ENCODE peak calls at places on chromosome 20, in eight cellular contexts. I is astrocyte, Z is mesendoderm, M is fibroblast of lung, A is DND-41, H is GM23248, K is HCT116, L is A549. D is an unnamed sample.
A peak's percentile ranks its signal among the peaks of the same experiment; 100 is the strongest.

GRCh38 chr20:43781215-43781614 is 54.4 kb upstream of the GTSF1L start:
- DNase-seq in Z (no peak), I (no peak), M (no peak), A (peak; percentile 35), K (no peak), L (no peak), H (no peak), D (no peak)

GRCh38 chr20:35398660-35399144 is 13.1 kb downstream of the UQCC1 start:
- DNase-seq in A (no peak), H (peak; percentile 27), K (no peak), Z (no peak), M (peak; percentile 62), I (peak; percentile 42), L (no peak), D (no peak)

GRCh38 chr20:61517419-61517818 is 265.4 kb downstream of the CDH4 start:
- DNase-seq in K (no peak), I (no peak), M (no peak), L (no peak), H (no peak), A (no peak), Z (no peak), D (no peak)

GRCh38 chr20:25014816-25015215 is 22.3 kb upstream of the APMAP start:
- DNase-seq in L (no peak), H (no peak), I (no peak), A (no peak), M (no peak), Z (no peak), K (no peak), D (peak; percentile 93)

GRCh38 chr20:46213946-46214830 is 94.1 kb downstream of the CDH22 start:
- DNase-seq in M (no peak), L (no peak), Z (no peak), K (no peak), A (no peak), H (no peak), I (no peak), D (no peak)

GRCh38 chr20:2871111-2871465 is 2.2 kb upstream of the PTPRA start:
- DNase-seq in L (no peak), M (peak; percentile 41), H (peak; percentile 50), A (no peak), K (no peak), Z (no peak), I (no peak), D (no peak)

GRCh38 chr20:31824554-31825313 is 5.6 kb downstream of the MYLK2 start:
- DNase-seq in A (no peak), L (no peak), Z (no peak), K (no peak), H (no peak), M (no peak), I (no peak), D (no peak)

GRCh38 chr20:41984031-41984430 is 365.9 kb upstream of the CHD6 start:
- DNase-seq in H (no peak), K (no peak), M (no peak), L (no peak), A (no peak), Z (no peak), I (no peak), D (peak; percentile 57)

DNA sequence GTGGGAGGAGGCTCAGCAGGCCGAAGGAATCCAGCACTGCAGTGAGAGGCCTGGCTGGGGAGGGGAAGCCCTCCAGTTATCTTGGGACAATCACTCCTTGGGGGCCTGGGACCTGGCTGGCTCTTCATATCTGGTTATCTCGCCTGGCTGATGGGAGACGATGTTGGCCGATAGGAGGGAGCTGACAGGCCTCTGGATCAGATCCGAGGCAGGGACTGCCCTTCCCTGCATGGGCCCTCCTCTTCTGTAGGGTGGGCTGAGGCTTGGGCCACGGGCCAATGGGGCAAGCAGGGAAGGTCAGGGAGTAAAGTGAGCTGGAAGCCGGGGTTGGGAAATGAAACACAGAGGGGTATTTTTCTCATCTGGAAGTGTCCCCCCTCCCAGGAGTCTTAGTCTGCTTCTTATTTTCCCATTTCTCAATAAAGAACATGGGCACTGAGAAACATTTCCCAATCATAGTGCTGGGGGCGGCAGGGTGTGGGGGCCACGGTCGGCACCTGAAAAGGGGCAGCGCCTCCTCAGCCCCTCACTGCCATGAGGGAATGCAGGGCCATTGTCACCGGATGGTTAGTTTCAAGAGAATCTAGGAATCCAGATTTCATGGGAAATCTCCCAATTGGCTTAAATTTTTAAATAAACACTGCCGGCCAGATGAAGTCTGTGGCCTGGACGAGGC is 25.3 kb downstream of the MANBAL start:
- DNase-seq in K (no peak), Z (peak; percentile 95), A (no peak), H (peak; percentile 13), L (no peak), I (no peak), M (peak; percentile 70), D (no peak)
- H3K4me2 ChIP-seq in K (no peak overlapping the region), Z (no peak overlapping the region), A (no peak overlapping the region), H (peak overlapping the region; percentile 33), L (no peak overlapping the region), I (no peak overlapping the region), M (peak overlapping the region; percentile 92), D (no peak overlapping the region)

GRCh38 chr20:57327820-57328219 is 1.8 kb upstream of the SPO11 start:
- DNase-seq in H (no peak), Z (no peak), M (no peak), K (no peak), L (no peak), A (no peak), I (no peak), D (no peak)

GRCh38 chr20:57323034-57323433 is 6.6 kb upstream of the SPO11 start:
- DNase-seq in M (no peak), L (no peak), H (peak; percentile 81), Z (peak; percentile 93), K (no peak), I (peak; percentile 22), A (no peak), D (no peak)

GRCh38 chr20:57325632-57326356 is 3.8 kb upstream of the SPO11 start:
- DNase-seq in K (no peak), I (no peak), H (no peak), L (no peak), A (no peak), M (no peak), Z (no peak), D (no peak)

GRCh38 chr20:57329608-57330221 is at the start of gene SPO11:
- DNase-seq in A (no peak), M (no peak), Z (peak; percentile 45), K (no peak), H (no peak), I (no peak), L (no peak), D (peak; percentile 28)

GRCh38 chr20:57326667-57327455 is 2.7 kb upstream of the SPO11 start:
- DNase-seq in H (no peak), Z (peak; percentile 81), K (peak; percentile 33), A (no peak), I (no peak), M (no peak), L (no peak), D (peak; percentile 34)
- H3K4me2 ChIP-seq in H (no peak overlapping the region), Z (no peak overlapping the region), K (peak overlapping the region; percentile 36), A (no peak overlapping the region), I (no peak overlapping the region), M (no peak overlapping the region), L (no peak overlapping the region), D (no peak overlapping the region)

GRCh38 chr20:53598140-53599038 is 4.8 kb upstream of the ZNF217 start:
- DNase-seq in L (no peak), K (no peak), H (no peak), I (no peak), Z (no peak), A (peak; percentile 4), M (no peak), D (peak; percentile 50)
- H3K4me2 ChIP-seq in L (no peak overlapping the region), K (no peak overlapping the region), H (no peak overlapping the region), I (no peak overlapping the region), Z (no peak overlapping the region), A (no peak overlapping the region), M (no peak overlapping the region), D (peak overlapping the region; percentile 58)

DNA sequence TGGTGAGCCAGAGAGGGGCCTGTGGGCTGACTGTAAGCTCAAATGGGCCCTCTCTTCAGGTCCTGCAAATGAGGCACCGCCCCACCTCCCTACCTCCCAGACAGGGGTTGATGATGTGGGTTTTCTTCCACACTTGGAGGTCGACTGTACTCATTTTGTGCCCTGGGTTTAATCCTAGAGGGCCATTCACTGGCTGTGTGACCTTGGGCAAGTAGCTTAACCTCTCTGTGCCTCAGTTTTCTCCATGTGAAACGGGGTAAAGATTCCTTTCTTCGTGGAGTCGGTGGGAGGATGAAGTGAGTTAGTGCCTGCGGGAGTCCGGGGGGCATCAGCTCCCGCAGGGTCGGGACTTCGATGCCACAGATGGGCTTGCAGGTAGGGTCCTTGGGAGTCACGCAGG is 23.9 kb downstream of the ZBP1 start:
- DNase-seq in K (no peak), M (no peak), A (no peak), L (no peak), Z (no peak), H (no peak), I (no peak), D (no peak)
- H3K4me2 ChIP-seq in K (peak overlapping the region; percentile 67), M (no peak overlapping the region), A (no peak overlapping the region), L (peak overlapping the region; percentile 85), Z (no peak overlapping the region), H (no peak overlapping the region), I (no peak overlapping the region), D (peak overlapping the region; percentile 75)

DNA sequence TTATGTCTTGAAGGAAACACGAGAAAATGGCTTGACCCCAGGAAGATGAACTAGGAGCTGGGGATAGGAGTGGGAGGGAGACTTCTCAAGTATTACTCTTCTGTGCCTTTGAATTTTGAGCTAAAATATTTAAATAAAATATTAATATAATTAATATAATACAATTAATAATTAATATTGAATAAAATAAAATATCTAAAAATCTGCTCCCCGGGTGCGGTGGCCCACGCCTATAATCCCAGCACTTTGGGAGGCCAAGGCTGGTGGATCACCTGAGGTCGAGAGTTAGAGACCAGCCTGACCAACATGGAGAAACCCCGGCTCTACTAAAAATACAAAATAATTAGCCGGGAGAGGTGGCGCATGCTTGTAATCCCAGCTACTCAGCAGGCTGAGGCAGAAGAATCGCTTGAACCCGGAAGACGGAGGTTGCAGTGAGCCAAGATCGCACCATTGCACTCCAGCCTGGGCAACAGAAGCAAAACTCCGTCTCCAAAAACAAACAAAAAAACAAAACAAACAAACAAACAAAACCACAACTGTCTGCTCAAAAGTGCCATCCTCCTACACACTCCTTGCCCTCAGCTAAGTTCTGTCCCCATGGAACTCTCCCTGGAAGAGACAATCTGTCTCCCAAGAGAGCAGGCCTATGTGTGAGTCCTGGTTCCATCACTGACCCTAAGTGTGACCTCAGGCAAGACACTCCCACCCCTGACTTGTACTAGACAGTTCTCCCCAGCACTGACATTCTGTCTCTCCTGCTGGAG is 13.7 kb upstream of the TRIB3 start:
- DNase-seq in I (no peak), A (no peak), M (no peak), H (no peak), K (no peak), L (no peak), Z (no peak), D (no peak)
- H3K4me2 ChIP-seq in I (no peak overlapping the region), A (no peak overlapping the region), M (no peak overlapping the region), H (no peak overlapping the region), K (peak overlapping the region; percentile 55), L (peak overlapping the region; percentile 41), Z (no peak overlapping the region), D (no peak overlapping the region)

DNA sequence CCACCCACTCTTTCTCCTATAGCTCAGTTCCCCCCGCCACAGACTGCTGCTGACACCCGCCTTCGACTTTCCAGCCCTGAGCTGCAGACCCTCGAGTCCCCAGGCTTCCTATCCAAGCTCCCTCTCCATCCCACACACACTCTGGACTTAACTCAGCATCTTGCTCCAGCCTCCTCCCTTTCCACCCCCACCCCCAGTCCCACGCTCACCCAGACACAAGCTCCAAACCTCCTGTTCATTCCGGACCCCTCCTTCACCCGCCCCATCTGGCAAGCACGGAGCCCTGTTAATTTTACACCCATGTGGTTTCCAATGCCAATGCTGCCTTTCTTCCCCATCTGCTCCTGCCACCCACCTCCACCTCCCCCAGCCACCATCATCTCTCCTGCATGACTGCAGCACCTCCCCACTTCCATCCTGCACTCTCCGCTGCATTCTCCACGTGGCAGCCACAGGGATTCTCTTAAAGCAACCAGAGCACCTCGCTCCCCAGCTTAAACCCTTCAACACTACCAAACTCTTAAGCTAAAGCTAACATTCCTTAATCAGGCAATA is 9.9 kb upstream of the CDK5RAP1 start:
- DNase-seq in K (no peak), L (no peak), H (no peak), Z (no peak), A (no peak), I (no peak), M (no peak), D (no peak)
- H3K4me2 ChIP-seq in K (no peak overlapping the region), L (no peak overlapping the region), H (no peak overlapping the region), Z (no peak overlapping the region), A (no peak overlapping the region), I (no peak overlapping the region), M (no peak overlapping the region), D (no peak overlapping the region)